ENCODE peak calls at places on chromosome 19, in five cellular contexts. D is CD8-positive, alpha-beta T cell; K is gastrocnemius medialis; O is Peyer's patch; M is upper lobe of right lung. J is an unnamed sample.

GRCh38 chr19:52520013-52520412 is 7.5 kb upstream of the ZNF808 start:
- DNase-seq in D (no peak), M (no peak), K (no peak), O (no peak), J (no peak)

GRCh38 chr19:23249911-23250649 is at the start of gene ZNF724:
- DNase-seq in M (peak; percentile 94), K (peak; percentile 88), D (peak; percentile 90), O (peak; percentile 96), J (peak; percentile 84)

GRCh38 chr19:10104665-10105221 is 1.4 kb upstream of the PPAN start:
- DNase-seq in O (peak; percentile 92), M (no peak), K (no peak), D (peak; percentile 81), J (no peak)

GRCh38 chr19:33444993-33445751 is 71.7 kb downstream of the CEBPG start:
- DNase-seq in O (peak; percentile 19), K (no peak), M (no peak), D (no peak), J (no peak)

GRCh38 chr19:12015753-12016116 is 19.7 kb downstream of the ZNF433 start:
- DNase-seq in K (no peak), M (no peak), D (no peak), O (no peak), J (no peak)

GRCh38 chr19:44573647-44574046 is 39.7 kb upstream of the IGSF23 start:
- DNase-seq in D (no peak), K (no peak), O (no peak), M (no peak), J (no peak)

GRCh38 chr19:4172861-4173473 is 9.4 kb downstream of the SIRT6 start:
- DNase-seq in O (peak; percentile 72), D (peak; percentile 79), K (no peak), M (peak; percentile 82), J (peak; percentile 44)

GRCh38 chr19:12788682-12789097 is 2.6 kb upstream of the JUNB start:
- DNase-seq in K (no peak), M (peak; percentile 91), D (no peak), O (peak; percentile 90), J (no peak)

GRCh38 chr19:5172859-5173577 is 167.6 kb downstream of the PTPRS start:
- DNase-seq in D (no peak), O (no peak), M (no peak), K (no peak), J (no peak)

GRCh38 chr19:13366529-13367143 is 139.6 kb downstream of the CACNA1A start:
- DNase-seq in D (no peak), K (no peak), M (no peak), O (no peak), J (no peak)

GRCh38 chr19:7292352-7292949 is 1.8 kb downstream of the INSR start:
- DNase-seq in D (no peak), K (no peak), M (no peak), O (no peak), J (no peak)

GRCh38 chr19:3655402-3656072 is 28.9 kb upstream of the CACTIN start:
- DNase-seq in O (no peak), D (no peak), K (no peak), M (no peak), J (no peak)

GRCh38 chr19:46844067-46844489 is 6.6 kb downstream of the AP2S1 start:
- DNase-seq in D (no peak), K (no peak), O (no peak), M (no peak), J (no peak)

GRCh38 chr19:41776700-41777099 is 19.7 kb upstream of the CEACAM3 start:
- DNase-seq in K (no peak), O (no peak), M (no peak), D (no peak), J (no peak)

GRCh38 chr19:30556230-30556711 is 184.1 kb downstream of the ZNF536 start:
- DNase-seq in M (no peak), O (peak; percentile 17), K (no peak), D (no peak), J (no peak)

GRCh38 chr19:31214086-31214485 is 135.2 kb downstream of the TSHZ3 start:
- DNase-seq in M (peak; percentile 65), K (peak; percentile 56), D (peak; percentile 85), O (peak; percentile 91), J (no peak)

GRCh38 chr19:54256250-54257115 is 590 bp downstream of the LILRB5 start:
- DNase-seq in K (no peak), D (peak; percentile 46), M (no peak), O (peak; percentile 34), J (no peak)

GRCh38 chr19:37719927-37720265 is 335 bp upstream of the ZNF607 start:
- DNase-seq in K (no peak), M (no peak), D (no peak), O (no peak), J (no peak)
- TF ChIP-seq CTCF in K (no peak), M (no peak), D (no peak), O (peak; percentile 1), J (no peak)

GRCh38 chr19:28497137-28497536 is 715.8 kb downstream of the UQCRFS1 start:
- DNase-seq in K (no peak), D (no peak), O (no peak), M (no peak), J (no peak)
- TF ChIP-seq CTCF in K (no peak), D (no peak), O (no peak), M (no peak), J (no peak)

GRCh38 chr19:58042709-58043340 is 9.0 kb downstream of the ZSCAN1 start:
- DNase-seq in M (no peak), D (no peak), K (no peak), O (no peak), J (no peak)
- TF ChIP-seq CTCF in M (no peak), D (no peak), K (no peak), O (no peak), J (no peak)

GRCh38 chr19:49803529-49803856 is 9.6 kb downstream of the FUZ start:
- DNase-seq in D (no peak), O (no peak), K (no peak), M (no peak), J (no peak)

GRCh38 chr19:49801401-49801888 is 11.6 kb downstream of the FUZ start:
- DNase-seq in K (no peak), M (no peak), D (no peak), O (peak; percentile 45), J (no peak)

GRCh38 chr19:49800771-49801170 is 12.3 kb downstream of the FUZ start:
- DNase-seq in M (no peak), O (peak; percentile 42), D (no peak), K (no peak), J (no peak)

GRCh38 chr19:49801966-49802661 is 11.0 kb downstream of the FUZ start:
- DNase-seq in D (no peak), M (no peak), O (peak; percentile 84), K (peak; percentile 82), J (peak; percentile 93)

DNA sequence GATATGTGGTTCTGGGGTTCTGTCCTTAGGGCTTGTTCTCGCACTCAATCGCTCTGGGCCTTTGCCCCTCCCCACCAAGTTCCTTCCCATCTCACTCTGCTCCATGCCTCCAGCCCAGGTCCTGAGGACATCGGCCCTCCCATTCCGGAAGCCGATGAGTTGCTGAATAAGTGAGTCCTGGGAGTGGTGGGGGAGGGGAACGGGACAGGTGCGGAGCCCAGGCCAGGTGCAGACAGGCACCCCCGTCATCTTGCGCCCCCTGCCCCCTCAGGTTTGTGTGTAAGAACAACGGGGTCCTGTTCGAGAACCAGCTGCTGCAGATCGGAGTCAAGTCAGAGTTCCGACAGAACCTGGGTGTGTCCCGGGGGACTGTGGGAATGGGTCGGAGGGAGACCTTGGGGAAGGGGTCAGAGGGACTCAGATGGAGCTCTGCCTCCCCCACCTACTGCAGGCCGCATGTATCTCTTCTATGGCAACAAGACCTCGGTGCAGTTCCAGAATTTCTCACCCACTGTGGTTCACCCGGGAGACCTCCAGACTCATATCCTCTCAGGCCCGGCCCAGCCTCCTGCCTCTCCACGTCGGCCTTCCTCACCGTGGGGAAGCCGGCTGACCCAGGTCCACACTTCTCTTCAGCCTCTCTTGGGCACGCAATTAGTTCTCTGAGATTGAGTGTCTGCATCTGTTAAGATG is 10.1 kb downstream of the FUZ start:
- DNase-seq in O (no peak), D (no peak), M (no peak), K (no peak), J (no peak)
- TF ChIP-seq CTCF in O (no peak), D (no peak), M (no peak), K (no peak), J (no peak)

DNA sequence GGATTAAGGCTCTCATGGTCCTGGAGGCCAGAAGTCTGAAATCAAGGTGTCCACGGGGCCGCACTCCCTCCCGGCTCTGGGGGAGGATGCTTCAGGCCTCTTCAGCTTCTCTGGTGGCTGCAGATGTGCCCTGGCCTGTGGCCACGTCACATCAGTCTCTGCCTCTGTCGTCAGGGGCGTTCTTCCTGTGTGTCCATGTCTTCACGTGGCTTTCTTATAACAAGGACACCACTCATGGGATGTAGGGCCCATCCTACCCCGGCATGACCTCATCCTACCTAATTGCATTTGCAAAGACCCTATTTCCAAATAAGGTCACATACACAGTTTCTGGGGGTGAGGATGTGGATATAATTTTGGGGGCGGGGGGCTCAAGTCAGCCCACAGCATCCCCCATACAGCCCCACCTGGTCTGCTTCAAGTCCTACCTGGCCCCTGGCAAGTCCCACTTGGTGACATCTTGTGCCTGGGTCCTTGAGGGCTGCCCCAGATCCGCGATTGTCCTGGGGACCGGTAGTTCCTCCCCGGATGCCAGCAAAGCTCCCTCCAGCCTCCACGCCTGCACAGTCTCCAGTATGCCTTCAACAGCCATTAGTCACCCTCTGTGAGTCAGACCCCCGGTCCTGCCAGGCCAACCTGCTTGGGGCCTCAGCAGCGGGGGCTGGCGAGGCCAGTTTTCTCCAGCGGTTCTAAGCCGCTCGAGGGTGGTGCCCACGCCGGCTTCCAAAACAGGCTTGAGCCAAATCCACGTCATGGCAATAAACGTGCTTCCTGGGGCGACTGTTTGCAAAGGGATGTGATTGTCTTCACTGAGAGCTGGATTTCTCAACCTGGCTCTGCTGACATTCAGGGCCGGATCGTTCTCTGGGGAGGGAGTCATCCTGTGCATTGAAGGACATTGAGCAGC is 32.2 kb downstream of the MYO9B start:
- DNase-seq in D (no peak), O (peak; percentile 83), M (peak; percentile 78), K (peak; percentile 54), J (peak; percentile 86)
- TF ChIP-seq CTCF in D (no peak), O (no peak), M (no peak), K (no peak), J (no peak)

J was measured in omental fat pad.